ENCODE peak calls at places on chromosomes 13 and 19, in eight cellular contexts. One of them, this sample, is unnamed.
A peak's percentile ranks its signal among the peaks of the same experiment; 100 is the strongest.

GRCh38 chr19:10998045-10998533 is 37.3 kb downstream of the SMARCA4 start:
- DNase-seq in memory B cell: no peak
- DNase-seq in PC-3: peak; percentile 22
- DNase-seq in CD4-positive, CD25-positive, alpha-beta regulatory T cell: no peak
- DNase-seq in bronchial epithelial cell: no peak
- DNase-seq in mesothelial cell of epicardium: no peak
- DNase-seq in endothelial cell: no peak
- DNase-seq in RKO: no peak
- DNase-seq in this sample: no peak

GRCh38 chr19:751501-752341 is 809 bp downstream of the MISP start:
- DNase-seq in bronchial epithelial cell: peak; percentile 86
- DNase-seq in memory B cell: no peak
- DNase-seq in endothelial cell: no peak
- DNase-seq in CD4-positive, CD25-positive, alpha-beta regulatory T cell: no peak
- DNase-seq in RKO: peak; percentile 86
- DNase-seq in PC-3: peak; percentile 88
- DNase-seq in mesothelial cell of epicardium: no peak
- DNase-seq in this sample: no peak

GRCh38 chr19:15249912-15250634 is 17.8 kb upstream of the EPHX3 start:
- DNase-seq in endothelial cell: no peak
- DNase-seq in CD4-positive, CD25-positive, alpha-beta regulatory T cell: no peak
- DNase-seq in bronchial epithelial cell: peak; percentile 66
- DNase-seq in RKO: no peak
- DNase-seq in memory B cell: no peak
- DNase-seq in mesothelial cell of epicardium: no peak
- DNase-seq in PC-3: no peak
- DNase-seq in this sample: no peak

GRCh38 chr13:99176309-99177276 is 24.1 kb upstream of the UBAC2 start:
- DNase-seq in bronchial epithelial cell: peak; percentile 49
- DNase-seq in PC-3: peak; percentile 81
- DNase-seq in RKO: peak; percentile 22
- DNase-seq in memory B cell: peak; percentile 87
- DNase-seq in mesothelial cell of epicardium: peak; percentile 79
- DNase-seq in endothelial cell: peak; percentile 77
- DNase-seq in CD4-positive, CD25-positive, alpha-beta regulatory T cell: peak; percentile 66
- DNase-seq in this sample: peak; percentile 77

GRCh38 chr19:16581971-16582343 is 9.7 kb upstream of the SLC35E1 start:
- DNase-seq in CD4-positive, CD25-positive, alpha-beta regulatory T cell: no peak
- DNase-seq in memory B cell: no peak
- DNase-seq in endothelial cell: no peak
- DNase-seq in mesothelial cell of epicardium: no peak
- DNase-seq in PC-3: no peak
- DNase-seq in RKO: no peak
- DNase-seq in bronchial epithelial cell: no peak
- DNase-seq in this sample: no peak

GRCh38 chr13:112718318-112718717 is 28.5 kb downstream of the ATP11A start:
- DNase-seq in endothelial cell: no peak
- DNase-seq in RKO: no peak
- DNase-seq in bronchial epithelial cell: no peak
- DNase-seq in PC-3: no peak
- DNase-seq in mesothelial cell of epicardium: no peak
- DNase-seq in CD4-positive, CD25-positive, alpha-beta regulatory T cell: no peak
- DNase-seq in memory B cell: no peak
- DNase-seq in this sample: no peak

GRCh38 chr13:74036373-74036772 is 97.8 kb downstream of the KLF12 start:
- DNase-seq in CD4-positive, CD25-positive, alpha-beta regulatory T cell: no peak
- DNase-seq in memory B cell: no peak
- DNase-seq in bronchial epithelial cell: peak; percentile 93
- DNase-seq in PC-3: peak; percentile 87
- DNase-seq in RKO: no peak
- DNase-seq in endothelial cell: no peak
- DNase-seq in mesothelial cell of epicardium: peak; percentile 62
- DNase-seq in this sample: no peak

GRCh38 chr19:10820173-10820572 is 15.8 kb downstream of the TMED1 start:
- DNase-seq in PC-3: peak; percentile 11
- DNase-seq in CD4-positive, CD25-positive, alpha-beta regulatory T cell: no peak
- DNase-seq in RKO: no peak
- DNase-seq in bronchial epithelial cell: no peak
- DNase-seq in memory B cell: no peak
- DNase-seq in mesothelial cell of epicardium: no peak
- DNase-seq in endothelial cell: no peak
- DNase-seq in this sample: no peak

GRCh38 chr13:112260108-112261055 is 115.8 kb upstream of the SPACA7 start:
- DNase-seq in mesothelial cell of epicardium: no peak
- DNase-seq in RKO: no peak
- DNase-seq in CD4-positive, CD25-positive, alpha-beta regulatory T cell: no peak
- DNase-seq in bronchial epithelial cell: no peak
- DNase-seq in endothelial cell: no peak
- DNase-seq in memory B cell: no peak
- DNase-seq in PC-3: no peak
- DNase-seq in this sample: no peak

GRCh38 chr13:23348270-23349126 is 85.0 kb downstream of the SACS start:
- DNase-seq in endothelial cell: no peak
- DNase-seq in RKO: no peak
- DNase-seq in memory B cell: no peak
- DNase-seq in mesothelial cell of epicardium: no peak
- DNase-seq in PC-3: no peak
- DNase-seq in CD4-positive, CD25-positive, alpha-beta regulatory T cell: no peak
- DNase-seq in bronchial epithelial cell: peak; percentile 10
- DNase-seq in this sample: no peak

GRCh38 chr13:35987572-35988513 is 143.3 kb downstream of the DCLK1 start:
- DNase-seq in CD4-positive, CD25-positive, alpha-beta regulatory T cell: no peak
- DNase-seq in PC-3: no peak
- DNase-seq in endothelial cell: no peak
- DNase-seq in bronchial epithelial cell: no peak
- DNase-seq in memory B cell: no peak
- DNase-seq in RKO: no peak
- DNase-seq in mesothelial cell of epicardium: no peak
- DNase-seq in this sample: no peak

GRCh38 chr13:44169018-44169909 is 204.4 kb upstream of the SERP2 start:
- DNase-seq in PC-3: no peak
- DNase-seq in CD4-positive, CD25-positive, alpha-beta regulatory T cell: no peak
- DNase-seq in mesothelial cell of epicardium: no peak
- DNase-seq in memory B cell: no peak
- DNase-seq in RKO: no peak
- DNase-seq in bronchial epithelial cell: no peak
- DNase-seq in endothelial cell: no peak
- DNase-seq in this sample: no peak

GRCh38 chr19:6273701-6274601 is 5.8 kb downstream of the MLLT1 start:
- DNase-seq in memory B cell: no peak
- DNase-seq in mesothelial cell of epicardium: no peak
- DNase-seq in RKO: no peak
- DNase-seq in PC-3: peak; percentile 95
- DNase-seq in endothelial cell: no peak
- DNase-seq in bronchial epithelial cell: peak; percentile 77
- DNase-seq in CD4-positive, CD25-positive, alpha-beta regulatory T cell: no peak
- DNase-seq in this sample: no peak

GRCh38 chr19:19133985-19134384 is 4.3 kb downstream of the TMEM161A start:
- DNase-seq in CD4-positive, CD25-positive, alpha-beta regulatory T cell: no peak
- DNase-seq in memory B cell: no peak
- DNase-seq in PC-3: no peak
- DNase-seq in mesothelial cell of epicardium: no peak
- DNase-seq in bronchial epithelial cell: no peak
- DNase-seq in endothelial cell: no peak
- DNase-seq in RKO: no peak
- DNase-seq in this sample: no peak

GRCh38 chr19:48866692-48867091 is 1.7 kb downstream of the PLEKHA4 start:
- DNase-seq in CD4-positive, CD25-positive, alpha-beta regulatory T cell: no peak
- DNase-seq in PC-3: no peak
- DNase-seq in bronchial epithelial cell: no peak
- DNase-seq in mesothelial cell of epicardium: no peak
- DNase-seq in RKO: no peak
- DNase-seq in endothelial cell: peak; percentile 11
- DNase-seq in memory B cell: no peak
- DNase-seq in this sample: no peak

GRCh38 chr19:46546194-46546896 is 50.7 kb upstream of the PNMA8B start:
- DNase-seq in memory B cell: no peak
- DNase-seq in mesothelial cell of epicardium: no peak
- DNase-seq in CD4-positive, CD25-positive, alpha-beta regulatory T cell: no peak
- DNase-seq in bronchial epithelial cell: peak; percentile 74
- DNase-seq in endothelial cell: peak; percentile 49
- DNase-seq in RKO: no peak
- DNase-seq in PC-3: peak; percentile 28
- DNase-seq in this sample: no peak

GRCh38 chr13:40550130-40550529 is 116.3 kb downstream of the FOXO1 start:
- DNase-seq in RKO: no peak
- DNase-seq in PC-3: no peak
- DNase-seq in endothelial cell: no peak
- DNase-seq in mesothelial cell of epicardium: no peak
- DNase-seq in CD4-positive, CD25-positive, alpha-beta regulatory T cell: no peak
- DNase-seq in bronchial epithelial cell: peak; percentile 35
- DNase-seq in memory B cell: no peak
- DNase-seq in this sample: no peak

GRCh38 chr19:55088543-55089265 is 13.0 kb downstream of the EPS8L1 start:
- DNase-seq in memory B cell: peak; percentile 78
- DNase-seq in mesothelial cell of epicardium: peak; percentile 94
- DNase-seq in PC-3: peak; percentile 92
- DNase-seq in endothelial cell: peak; percentile 92
- DNase-seq in RKO: peak; percentile 61
- DNase-seq in bronchial epithelial cell: peak; percentile 41
- DNase-seq in CD4-positive, CD25-positive, alpha-beta regulatory T cell: peak; percentile 60
- DNase-seq in this sample: peak; percentile 57

GRCh38 chr19:29724741-29725140 is 9.7 kb upstream of the C19orf12 start:
- DNase-seq in bronchial epithelial cell: no peak
- DNase-seq in memory B cell: no peak
- DNase-seq in PC-3: no peak
- DNase-seq in RKO: no peak
- DNase-seq in endothelial cell: no peak
- DNase-seq in CD4-positive, CD25-positive, alpha-beta regulatory T cell: no peak
- DNase-seq in mesothelial cell of epicardium: no peak
- DNase-seq in this sample: no peak

GRCh38 chr13:105572401-105572800 is 963.1 kb downstream of the EFNB2 start:
- DNase-seq in RKO: peak; percentile 10
- DNase-seq in bronchial epithelial cell: peak; percentile 61
- DNase-seq in mesothelial cell of epicardium: no peak
- DNase-seq in memory B cell: no peak
- DNase-seq in CD4-positive, CD25-positive, alpha-beta regulatory T cell: no peak
- DNase-seq in endothelial cell: no peak
- DNase-seq in PC-3: peak; percentile 7
- DNase-seq in this sample: no peak

GRCh38 chr19:55465460-55466245 is 1.1 kb upstream of the C19orf85 start:
- DNase-seq in memory B cell: no peak
- DNase-seq in mesothelial cell of epicardium: no peak
- DNase-seq in bronchial epithelial cell: no peak
- DNase-seq in endothelial cell: no peak
- DNase-seq in CD4-positive, CD25-positive, alpha-beta regulatory T cell: no peak
- DNase-seq in RKO: no peak
- DNase-seq in PC-3: no peak
- DNase-seq in this sample: no peak

GRCh38 chr19:10104130-10104513 is 1.6 kb upstream of the ANGPTL6 start:
- DNase-seq in memory B cell: no peak
- DNase-seq in PC-3: no peak
- DNase-seq in mesothelial cell of epicardium: no peak
- DNase-seq in RKO: no peak
- DNase-seq in bronchial epithelial cell: no peak
- DNase-seq in endothelial cell: no peak
- DNase-seq in CD4-positive, CD25-positive, alpha-beta regulatory T cell: no peak
- DNase-seq in this sample: no peak

GRCh38 chr13:31213681-31214289 is 14.0 kb downstream of the B3GLCT start:
- DNase-seq in endothelial cell: no peak
- DNase-seq in bronchial epithelial cell: no peak
- DNase-seq in RKO: no peak
- DNase-seq in PC-3: no peak
- DNase-seq in memory B cell: no peak
- DNase-seq in CD4-positive, CD25-positive, alpha-beta regulatory T cell: no peak
- DNase-seq in mesothelial cell of epicardium: no peak
- DNase-seq in this sample: no peak

GRCh38 chr13:95300625-95301134 is 571 bp downstream of the ABCC4 start:
- DNase-seq in memory B cell: peak; percentile 9
- DNase-seq in CD4-positive, CD25-positive, alpha-beta regulatory T cell: peak; percentile 24
- DNase-seq in bronchial epithelial cell: peak; percentile 13
- DNase-seq in RKO: peak; percentile 63
- DNase-seq in mesothelial cell of epicardium: peak; percentile 48
- DNase-seq in endothelial cell: peak; percentile 20
- DNase-seq in PC-3: peak; percentile 42
- DNase-seq in this sample: peak; percentile 20

GRCh38 chr19:52535831-52536800 is 8.6 kb downstream of the ZNF808 start:
- DNase-seq in memory B cell: peak; percentile 81
- DNase-seq in PC-3: no peak
- DNase-seq in endothelial cell: peak; percentile 88
- DNase-seq in mesothelial cell of epicardium: peak; percentile 78
- DNase-seq in CD4-positive, CD25-positive, alpha-beta regulatory T cell: peak; percentile 82
- DNase-seq in RKO: peak; percentile 84
- DNase-seq in bronchial epithelial cell: peak; percentile 69
- DNase-seq in this sample: peak; percentile 72

GRCh38 chr13:75610466-75610865 is 25.7 kb upstream of the LMO7 start:
- DNase-seq in endothelial cell: no peak
- DNase-seq in bronchial epithelial cell: peak; percentile 26
- DNase-seq in RKO: no peak
- DNase-seq in mesothelial cell of epicardium: no peak
- DNase-seq in CD4-positive, CD25-positive, alpha-beta regulatory T cell: no peak
- DNase-seq in memory B cell: no peak
- DNase-seq in PC-3: peak; percentile 54
- DNase-seq in this sample: no peak

GRCh38 chr13:97223711-97224461 is 1.8 kb downstream of the MBNL2 start:
- DNase-seq in RKO: peak; percentile 85
- DNase-seq in memory B cell: peak; percentile 39
- DNase-seq in bronchial epithelial cell: peak; percentile 83
- DNase-seq in mesothelial cell of epicardium: peak; percentile 48
- DNase-seq in endothelial cell: no peak
- DNase-seq in CD4-positive, CD25-positive, alpha-beta regulatory T cell: no peak
- DNase-seq in PC-3: peak; percentile 72
- DNase-seq in this sample: peak; percentile 63